ENCODE peak calls at places on chromosomes 6 and 20, in four cellular contexts. M, C, H and Z are unnamed samples.
A peak's percentile ranks its signal among the peaks of the same experiment; 100 is the strongest.

GRCh38 chr6:66578362-66578761 is 871.3 kb upstream of the EYS start:
- DNase-seq in H (no peak), C (no peak), M (no peak), Z (no peak)

GRCh38 chr20:32155017-32155965 is 45.8 kb downstream of the TM9SF4 start:
- DNase-seq in C (no peak), M (peak; percentile 45), H (peak; percentile 95), Z (no peak)

GRCh38 chr20:62636446-62636845 is 5.9 kb upstream of the SLCO4A1 start:
- DNase-seq in H (peak; percentile 69), M (no peak), C (no peak), Z (no peak)

GRCh38 chr20:7285918-7286556 is 518.6 kb downstream of the BMP2 start:
- DNase-seq in H (no peak), C (no peak), M (peak; percentile 76), Z (peak; percentile 66)

GRCh38 chr6:32483968-32484613 is 44.4 kb downstream of the HLA-DRA start:
- DNase-seq in H (peak; percentile 78), M (no peak), C (no peak), Z (no peak)

GRCh38 chr6:1313364-1313754 is 1.5 kb downstream of the FOXQ1 start:
- DNase-seq in H (no peak), M (no peak), C (no peak), Z (no peak)

GRCh38 chr20:8326196-8326595 is 194.1 kb downstream of the PLCB1 start:
- DNase-seq in M (no peak), H (no peak), C (no peak), Z (no peak)

GRCh38 chr6:30614044-30614842 is 2.8 kb downstream of the PPP1R10 start:
- DNase-seq in C (no peak), M (peak; percentile 46), H (no peak), Z (no peak)

GRCh38 chr6:151452750-151453427 is 963 bp upstream of the RMND1 start:
- DNase-seq in C (no peak), H (no peak), M (peak; percentile 12), Z (no peak)

GRCh38 chr6:5905431-5906339 is 101.0 kb downstream of the NRN1 start:
- DNase-seq in H (no peak), C (no peak), M (no peak), Z (no peak)

GRCh38 chr6:11276911-11277274 is 44.4 kb upstream of the NEDD9 start:
- DNase-seq in C (no peak), H (no peak), M (peak; percentile 18), Z (no peak)

GRCh38 chr20:2631228-2631627 is 21.2 kb upstream of the NOP56 start:
- DNase-seq in H (no peak), M (no peak), C (no peak), Z (no peak)

GRCh38 chr20:51220293-51220706 is 197.4 kb upstream of the KCNG1 start:
- DNase-seq in M (peak; percentile 23), H (peak; percentile 80), C (peak; percentile 55), Z (peak; percentile 16)

GRCh38 chr6:84767591-84768201 is 3.3 kb upstream of the TBX18 start:
- DNase-seq in M (no peak), C (no peak), H (no peak), Z (no peak)

GRCh38 chr20:45564760-45565276 is 14.3 kb downstream of the WFDC8 start:
- DNase-seq in M (no peak), C (no peak), H (no peak), Z (no peak)

GRCh38 chr6:66555082-66555481 is 848.1 kb upstream of the EYS start:
- DNase-seq in M (no peak), H (no peak), C (no peak), Z (no peak)

GRCh38 chr20:4667836-4668235 is 53.9 kb upstream of the PRND start:
- DNase-seq in H (no peak), C (no peak), M (no peak), Z (no peak)

GRCh38 chr20:4667371-4667773 is 54.3 kb upstream of the PRND start:
- DNase-seq in M (no peak), C (no peak), H (no peak), Z (no peak)

GRCh38 chr20:4664691-4665360 is 56.9 kb upstream of the PRND start:
- DNase-seq in M (no peak), H (no peak), C (no peak), Z (no peak)

GRCh38 chr20:4665591-4665990 is 56.1 kb upstream of the PRND start:
- DNase-seq in C (no peak), H (no peak), M (no peak), Z (no peak)

GRCh38 chr20:4666001-4666470 is 55.7 kb upstream of the PRND start:
- DNase-seq in C (peak; percentile 47), H (no peak), M (peak; percentile 18), Z (no peak)
- TF ChIP-seq CTCF in C (no peak), H (no peak), M (no peak), Z (no peak)

DNA sequence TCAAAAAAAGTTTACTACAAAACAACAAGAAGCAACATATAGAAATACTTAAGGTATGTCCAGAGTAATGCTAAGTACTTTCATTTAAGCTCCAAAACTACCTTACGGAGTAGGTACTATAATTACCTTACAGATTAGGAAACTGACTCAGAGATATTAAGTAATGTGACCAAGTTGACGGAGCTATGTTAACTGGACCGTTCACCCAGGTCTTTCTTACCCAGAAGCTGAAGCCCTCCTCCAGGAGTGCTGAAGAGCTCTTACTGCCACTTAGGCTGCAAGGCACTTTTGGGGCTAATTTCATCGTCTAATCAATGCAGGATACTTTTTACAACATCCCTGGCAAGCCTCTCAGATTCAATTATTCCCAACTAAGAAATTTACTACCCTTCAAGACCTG is 123.7 kb downstream of the CHD6 start:
- DNase-seq in M (no peak), C (no peak), H (no peak), Z (no peak)
- TF ChIP-seq CTCF in M (no peak), C (no peak), H (no peak), Z (no peak)

DNA sequence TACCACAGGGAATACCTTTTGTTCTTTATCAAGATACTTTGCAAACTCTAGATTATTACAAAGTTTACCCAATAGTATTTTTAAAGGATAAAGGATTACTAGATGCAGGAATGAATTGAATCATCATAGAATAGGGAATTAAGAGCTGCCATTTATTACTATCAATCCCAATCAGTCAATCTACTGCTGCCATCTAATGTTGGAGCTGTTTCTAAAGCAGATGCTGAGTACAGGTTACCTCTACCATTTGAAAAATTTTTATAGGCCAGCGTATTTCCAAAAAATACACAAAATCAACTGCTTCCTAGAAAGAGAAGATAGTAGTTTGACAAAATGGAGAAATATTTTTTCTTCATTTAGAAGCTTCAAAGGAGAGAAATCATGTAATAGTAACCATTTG is 520.4 kb downstream of the ADGRB3 start:
- DNase-seq in H (no peak), M (no peak), C (no peak), Z (no peak)
- TF ChIP-seq CTCF in H (no peak), M (no peak), C (no peak), Z (no peak)

GRCh38 chr6:70707893-70708292 is 40.2 kb downstream of the SMAP1 start:
- DNase-seq in M (no peak), H (no peak), C (no peak), Z (no peak)

GRCh38 chr6:70709826-70710225 is 42.1 kb downstream of the SMAP1 start:
- DNase-seq in M (no peak), C (no peak), H (no peak), Z (no peak)

GRCh38 chr6:70708448-70708847 is 40.8 kb downstream of the SMAP1 start:
- DNase-seq in M (no peak), C (no peak), H (no peak), Z (no peak)

GRCh38 chr6:70705772-70706171 is 38.1 kb downstream of the SMAP1 start:
- DNase-seq in M (no peak), C (no peak), H (no peak), Z (no peak)

DNA sequence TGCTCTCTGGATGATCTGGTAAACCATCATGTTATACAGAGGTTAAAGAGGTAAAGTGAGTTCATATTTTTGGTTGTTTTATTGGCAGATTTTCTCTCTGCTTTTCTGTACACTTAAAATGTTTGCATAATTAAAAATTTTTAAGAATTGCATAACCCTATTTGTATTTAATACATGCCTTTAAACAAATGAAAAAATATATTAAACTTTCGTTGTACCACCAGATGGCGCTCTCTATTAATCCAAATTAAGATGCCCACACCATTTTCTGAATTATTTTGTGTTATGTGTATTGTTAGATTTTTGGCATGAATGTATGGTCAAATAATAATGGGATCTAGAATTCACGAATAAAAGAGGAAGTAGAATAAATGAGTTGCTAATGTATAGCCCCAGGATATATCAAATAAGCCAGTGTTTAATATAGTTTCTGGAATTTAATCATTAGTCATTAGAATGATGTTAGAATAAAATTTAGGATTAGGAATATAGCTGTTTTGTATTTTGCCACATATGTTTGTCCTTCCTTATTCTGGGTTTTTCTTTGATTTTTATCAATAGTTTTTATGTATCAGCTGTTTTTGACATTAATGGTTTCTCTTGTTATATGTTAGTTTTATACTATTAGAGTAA is 38.9 kb downstream of the SMAP1 start:
- DNase-seq in M (peak; percentile 60), H (no peak), C (no peak), Z (no peak)
- TF ChIP-seq CTCF in M (peak; percentile 28), H (peak; percentile 72), C (peak; percentile 86), Z (peak; percentile 72)

DNA sequence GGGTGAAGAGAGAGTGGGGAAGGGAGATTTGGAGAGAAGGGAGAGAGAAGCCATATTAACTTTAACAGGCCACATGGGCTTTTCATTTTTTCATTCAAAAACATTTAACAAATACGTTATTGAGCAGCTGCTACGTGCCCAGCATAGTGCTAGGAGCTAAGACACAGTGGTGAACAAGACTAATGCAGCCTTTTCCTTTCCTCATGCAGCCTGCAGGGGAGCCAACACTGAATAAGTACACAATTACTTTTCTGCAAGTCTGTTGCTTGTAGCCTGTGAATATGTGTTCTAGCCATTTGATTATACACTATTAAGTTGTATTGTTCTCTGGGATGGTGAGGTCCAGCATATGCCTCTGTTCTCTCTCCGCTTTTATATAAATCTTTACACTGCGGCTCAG is 1.9 kb upstream of the BLOC1S5 start:
- DNase-seq in H (no peak), M (peak; percentile 17), C (no peak), Z (no peak)
- TF ChIP-seq CTCF in H (no peak), M (no peak), C (no peak), Z (peak; percentile 8)

GRCh38 chr6:166420351-166420750 is 37.6 kb upstream of the MPC1 start:
- DNase-seq in M (no peak), H (no peak), C (peak; percentile 10), Z (no peak)
- TF ChIP-seq CTCF in M (no peak), H (no peak), C (no peak), Z (no peak)

DNA sequence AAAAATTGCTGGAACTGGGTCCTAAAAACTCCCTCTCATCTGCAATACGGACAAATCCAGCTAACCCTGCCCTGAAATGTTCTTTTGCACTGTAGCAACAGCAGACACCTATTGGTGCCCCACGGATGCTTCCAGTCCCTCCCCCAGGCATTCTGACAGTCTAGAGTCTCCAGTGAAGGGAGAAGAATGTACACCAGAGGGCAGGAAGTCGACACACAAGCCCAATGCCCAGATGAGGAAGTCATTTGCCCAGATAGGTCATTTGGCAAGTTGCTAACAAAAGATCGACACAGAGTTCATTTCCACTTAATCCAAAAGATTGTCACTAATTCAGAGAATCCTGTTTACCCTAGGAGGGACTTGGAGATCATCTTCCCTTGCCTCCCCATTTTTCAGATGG is 293.0 kb upstream of the PRDM1 start:
- DNase-seq in C (no peak), H (no peak), M (peak; percentile 69), Z (no peak)
- TF ChIP-seq CTCF in C (no peak), H (no peak), M (peak; percentile 6), Z (no peak)

GRCh38 chr6:26087284-26088115 is at the start of gene HFE:
- DNase-seq in C (no peak), H (peak; percentile 87), M (peak; percentile 25), Z (peak; percentile 16)
- TF ChIP-seq CTCF in C (no peak), H (no peak), M (no peak), Z (peak; percentile 26)